ENCODE peak calls at places on chromosome 6, in ten cellular contexts. One of them, this sample, is unnamed.

GRCh38 chr6:106913111-106913510 is 61.4 kb downstream of the CD24 start:
- DNase-seq in Caki2: no peak
- DNase-seq in A172: no peak
- DNase-seq in mammary epithelial cell: peak; percentile 53
- DNase-seq in fibroblast of lung: no peak
- DNase-seq in GM06990: no peak
- DNase-seq in NCI-H2029 treated with DMSO at 0.1 percent for 48 hours: no peak
- DNase-seq in OCI-LY7: no peak
- DNase-seq in hypothalamus: no peak
- DNase-seq in naive thymus-derived CD8-positive, alpha-beta T cell: no peak
- DNase-seq in this sample: no peak

GRCh38 chr6:39388526-39389371 is 66.2 kb upstream of the KCNK16 start:
- DNase-seq in Caki2: no peak
- DNase-seq in A172: no peak
- DNase-seq in mammary epithelial cell: no peak
- DNase-seq in fibroblast of lung: no peak
- DNase-seq in GM06990: no peak
- DNase-seq in NCI-H2029 treated with DMSO at 0.1 percent for 48 hours: no peak
- DNase-seq in OCI-LY7: no peak
- DNase-seq in hypothalamus: no peak
- DNase-seq in naive thymus-derived CD8-positive, alpha-beta T cell: no peak
- DNase-seq in this sample: no peak

GRCh38 chr6:16473908-16474791 is 235.8 kb downstream of the GMPR start:
- DNase-seq in Caki2: no peak
- DNase-seq in A172: no peak
- DNase-seq in mammary epithelial cell: no peak
- DNase-seq in fibroblast of lung: no peak
- DNase-seq in GM06990: peak; percentile 57
- DNase-seq in NCI-H2029 treated with DMSO at 0.1 percent for 48 hours: no peak
- DNase-seq in OCI-LY7: no peak
- DNase-seq in hypothalamus: no peak
- DNase-seq in naive thymus-derived CD8-positive, alpha-beta T cell: peak; percentile 4
- DNase-seq in this sample: no peak

GRCh38 chr6:157952751-157953479 is 28.7 kb upstream of the SYNJ2 start:
- DNase-seq in Caki2: no peak
- DNase-seq in A172: peak; percentile 26
- DNase-seq in mammary epithelial cell: peak; percentile 24
- DNase-seq in fibroblast of lung: no peak
- DNase-seq in GM06990: no peak
- DNase-seq in NCI-H2029 treated with DMSO at 0.1 percent for 48 hours: no peak
- DNase-seq in OCI-LY7: no peak
- DNase-seq in hypothalamus: no peak
- DNase-seq in naive thymus-derived CD8-positive, alpha-beta T cell: no peak
- DNase-seq in this sample: peak; percentile 23

GRCh38 chr6:166474721-166475565 is 92.2 kb upstream of the MPC1 start:
- DNase-seq in Caki2: no peak
- DNase-seq in A172: peak; percentile 19
- DNase-seq in mammary epithelial cell: no peak
- DNase-seq in fibroblast of lung: peak; percentile 33
- DNase-seq in GM06990: no peak
- DNase-seq in NCI-H2029 treated with DMSO at 0.1 percent for 48 hours: no peak
- DNase-seq in OCI-LY7: no peak
- DNase-seq in hypothalamus: no peak
- DNase-seq in naive thymus-derived CD8-positive, alpha-beta T cell: no peak
- DNase-seq in this sample: no peak

GRCh38 chr6:126535138-126535537 is 195.2 kb downstream of the CENPW start:
- DNase-seq in Caki2: no peak
- DNase-seq in A172: no peak
- DNase-seq in mammary epithelial cell: no peak
- DNase-seq in fibroblast of lung: no peak
- DNase-seq in GM06990: no peak
- DNase-seq in NCI-H2029 treated with DMSO at 0.1 percent for 48 hours: no peak
- DNase-seq in OCI-LY7: no peak
- DNase-seq in hypothalamus: no peak
- DNase-seq in naive thymus-derived CD8-positive, alpha-beta T cell: no peak
- DNase-seq in this sample: no peak

GRCh38 chr6:43286995-43287716 is 10.9 kb upstream of the SLC22A7 start:
- DNase-seq in Caki2: no peak
- DNase-seq in A172: no peak
- DNase-seq in mammary epithelial cell: no peak
- DNase-seq in fibroblast of lung: no peak
- DNase-seq in GM06990: no peak
- DNase-seq in NCI-H2029 treated with DMSO at 0.1 percent for 48 hours: no peak
- DNase-seq in OCI-LY7: no peak
- DNase-seq in hypothalamus: no peak
- DNase-seq in naive thymus-derived CD8-positive, alpha-beta T cell: no peak
- DNase-seq in this sample: no peak

GRCh38 chr6:134174790-134175531 is 122.5 kb upstream of the SLC2A12 start:
- DNase-seq in Caki2: peak; percentile 92
- DNase-seq in A172: peak; percentile 83
- DNase-seq in mammary epithelial cell: peak; percentile 90
- DNase-seq in fibroblast of lung: peak; percentile 90
- DNase-seq in GM06990: peak; percentile 88
- DNase-seq in NCI-H2029 treated with DMSO at 0.1 percent for 48 hours: no peak
- DNase-seq in OCI-LY7: peak; percentile 93
- DNase-seq in hypothalamus: peak; percentile 95
- DNase-seq in naive thymus-derived CD8-positive, alpha-beta T cell: peak; percentile 90
- DNase-seq in this sample: peak; percentile 89

GRCh38 chr6:36216559-36216958 is 20.0 kb downstream of the BRPF3 start:
- DNase-seq in Caki2: no peak
- DNase-seq in A172: peak; percentile 18
- DNase-seq in mammary epithelial cell: peak; percentile 21
- DNase-seq in fibroblast of lung: peak; percentile 42
- DNase-seq in GM06990: no peak
- DNase-seq in NCI-H2029 treated with DMSO at 0.1 percent for 48 hours: no peak
- DNase-seq in OCI-LY7: no peak
- DNase-seq in hypothalamus: no peak
- DNase-seq in naive thymus-derived CD8-positive, alpha-beta T cell: no peak
- DNase-seq in this sample: peak; percentile 68

GRCh38 chr6:136923954-136924291 is 1.8 kb downstream of the SLC35D3 start:
- DNase-seq in Caki2: no peak
- DNase-seq in A172: no peak
- DNase-seq in mammary epithelial cell: no peak
- DNase-seq in fibroblast of lung: no peak
- DNase-seq in GM06990: no peak
- DNase-seq in NCI-H2029 treated with DMSO at 0.1 percent for 48 hours: no peak
- DNase-seq in OCI-LY7: no peak
- DNase-seq in hypothalamus: no peak
- DNase-seq in naive thymus-derived CD8-positive, alpha-beta T cell: no peak
- DNase-seq in this sample: no peak

GRCh38 chr6:42093582-42094329 is 43.4 kb downstream of the TAF8 start:
- DNase-seq in Caki2: peak; percentile 30
- DNase-seq in A172: peak; percentile 30
- DNase-seq in mammary epithelial cell: no peak
- DNase-seq in fibroblast of lung: no peak
- DNase-seq in GM06990: no peak
- DNase-seq in NCI-H2029 treated with DMSO at 0.1 percent for 48 hours: no peak
- DNase-seq in OCI-LY7: no peak
- DNase-seq in hypothalamus: no peak
- DNase-seq in naive thymus-derived CD8-positive, alpha-beta T cell: no peak
- DNase-seq in this sample: no peak

GRCh38 chr6:3997144-3997770 is 81.7 kb downstream of the FAM217A start:
- DNase-seq in Caki2: no peak
- DNase-seq in A172: no peak
- DNase-seq in mammary epithelial cell: peak; percentile 35
- DNase-seq in fibroblast of lung: peak; percentile 88
- DNase-seq in GM06990: no peak
- DNase-seq in NCI-H2029 treated with DMSO at 0.1 percent for 48 hours: no peak
- DNase-seq in OCI-LY7: no peak
- DNase-seq in hypothalamus: no peak
- DNase-seq in naive thymus-derived CD8-positive, alpha-beta T cell: no peak
- DNase-seq in this sample: peak; percentile 76

GRCh38 chr6:63521475-63522210 is 50.6 kb upstream of the LOC128125822 start:
- DNase-seq in Caki2: no peak
- DNase-seq in A172: no peak
- DNase-seq in mammary epithelial cell: no peak
- DNase-seq in fibroblast of lung: no peak
- DNase-seq in GM06990: no peak
- DNase-seq in NCI-H2029 treated with DMSO at 0.1 percent for 48 hours: no peak
- DNase-seq in OCI-LY7: no peak
- DNase-seq in hypothalamus: no peak
- DNase-seq in naive thymus-derived CD8-positive, alpha-beta T cell: no peak
- DNase-seq in this sample: no peak

GRCh38 chr6:168123165-168123911 is 44.3 kb upstream of the FRMD1 start:
- DNase-seq in Caki2: no peak
- DNase-seq in A172: no peak
- DNase-seq in mammary epithelial cell: no peak
- DNase-seq in fibroblast of lung: no peak
- DNase-seq in GM06990: no peak
- DNase-seq in NCI-H2029 treated with DMSO at 0.1 percent for 48 hours: no peak
- DNase-seq in OCI-LY7: no peak
- DNase-seq in hypothalamus: no peak
- DNase-seq in naive thymus-derived CD8-positive, alpha-beta T cell: no peak
- DNase-seq in this sample: no peak

GRCh38 chr6:77466055-77467028 is 3.1 kb upstream of the HTR1B start:
- DNase-seq in Caki2: peak; percentile 55
- DNase-seq in A172: peak; percentile 36
- DNase-seq in mammary epithelial cell: peak; percentile 61
- DNase-seq in fibroblast of lung: peak; percentile 68
- DNase-seq in GM06990: peak; percentile 27
- DNase-seq in NCI-H2029 treated with DMSO at 0.1 percent for 48 hours: no peak
- DNase-seq in OCI-LY7: no peak
- DNase-seq in hypothalamus: no peak
- DNase-seq in naive thymus-derived CD8-positive, alpha-beta T cell: no peak
- DNase-seq in this sample: peak; percentile 89

GRCh38 chr6:117496383-117496990 is 14.0 kb downstream of the DCBLD1 start:
- DNase-seq in Caki2: no peak
- DNase-seq in A172: no peak
- DNase-seq in mammary epithelial cell: peak; percentile 96
- DNase-seq in fibroblast of lung: peak; percentile 62
- DNase-seq in GM06990: no peak
- DNase-seq in NCI-H2029 treated with DMSO at 0.1 percent for 48 hours: no peak
- DNase-seq in OCI-LY7: no peak
- DNase-seq in hypothalamus: no peak
- DNase-seq in naive thymus-derived CD8-positive, alpha-beta T cell: no peak
- DNase-seq in this sample: peak; percentile 81